ENCODE peak calls at places on chromosomes 16 and 17, in ten cellular contexts. One of them, this sample, is unnamed.
A peak's percentile ranks its signal among the peaks of the same experiment; 100 is the strongest.

GRCh38 chr17:50626037-50626574 is 8.6 kb upstream of the ABCC3 start:
- DNase-seq in transverse colon: peak; percentile 71
- DNase-seq in activated CD4-positive, alpha-beta T cell treated with anti-CD3 and anti-CD28 coated beads for 4 hours: peak; percentile 59
- DNase-seq in glutamatergic neuron: peak; percentile 85
- DNase-seq in NCI-H1105: peak; percentile 74
- DNase-seq in retina: peak; percentile 88
- DNase-seq in uterus: peak; percentile 83
- DNase-seq in activated gamma-delta T cell treated with anti-CD3 and anti-CD28 coated beads, Interleukin-2, amount 50 U/mL, for 16 hours: peak; percentile 31
- DNase-seq in fibroblast of villous mesenchyme: peak; percentile 83
- DNase-seq in cardiac muscle cell: peak; percentile 90
- DNase-seq in this sample: peak; percentile 49

GRCh38 chr17:15262291-15263205 is 2.6 kb downstream of the PMP22 start:
- DNase-seq in fibroblast of villous mesenchyme: peak; percentile 86
- DNase-seq in uterus: peak; percentile 91
- DNase-seq in cardiac muscle cell: peak; percentile 89
- DNase-seq in retina: peak; percentile 81
- DNase-seq in NCI-H1105: peak; percentile 35
- DNase-seq in activated gamma-delta T cell treated with anti-CD3 and anti-CD28 coated beads, Interleukin-2, amount 50 U/mL, for 16 hours: no peak
- DNase-seq in transverse colon: peak; percentile 85
- DNase-seq in activated CD4-positive, alpha-beta T cell treated with anti-CD3 and anti-CD28 coated beads for 4 hours: no peak
- DNase-seq in glutamatergic neuron: peak; percentile 59
- DNase-seq in this sample: no peak

GRCh38 chr16:47538472-47538871 is 77.3 kb downstream of the PHKB start:
- DNase-seq in uterus: no peak
- DNase-seq in fibroblast of villous mesenchyme: no peak
- DNase-seq in glutamatergic neuron: no peak
- DNase-seq in activated CD4-positive, alpha-beta T cell treated with anti-CD3 and anti-CD28 coated beads for 4 hours: no peak
- DNase-seq in cardiac muscle cell: no peak
- DNase-seq in activated gamma-delta T cell treated with anti-CD3 and anti-CD28 coated beads, Interleukin-2, amount 50 U/mL, for 16 hours: no peak
- DNase-seq in transverse colon: no peak
- DNase-seq in NCI-H1105: no peak
- DNase-seq in retina: no peak
- DNase-seq in this sample: peak; percentile 9

GRCh38 chr16:26905336-26905735 is 161.4 kb upstream of the C16orf82 start:
- DNase-seq in glutamatergic neuron: no peak
- DNase-seq in transverse colon: no peak
- DNase-seq in retina: no peak
- DNase-seq in uterus: no peak
- DNase-seq in NCI-H1105: no peak
- DNase-seq in activated CD4-positive, alpha-beta T cell treated with anti-CD3 and anti-CD28 coated beads for 4 hours: no peak
- DNase-seq in activated gamma-delta T cell treated with anti-CD3 and anti-CD28 coated beads, Interleukin-2, amount 50 U/mL, for 16 hours: no peak
- DNase-seq in fibroblast of villous mesenchyme: no peak
- DNase-seq in cardiac muscle cell: no peak
- DNase-seq in this sample: no peak

GRCh38 chr17:77304051-77304745 is 163.4 kb downstream of the SEC14L1 start:
- DNase-seq in activated gamma-delta T cell treated with anti-CD3 and anti-CD28 coated beads, Interleukin-2, amount 50 U/mL, for 16 hours: no peak
- DNase-seq in activated CD4-positive, alpha-beta T cell treated with anti-CD3 and anti-CD28 coated beads for 4 hours: no peak
- DNase-seq in transverse colon: no peak
- DNase-seq in NCI-H1105: no peak
- DNase-seq in uterus: no peak
- DNase-seq in fibroblast of villous mesenchyme: no peak
- DNase-seq in glutamatergic neuron: no peak
- DNase-seq in retina: no peak
- DNase-seq in cardiac muscle cell: no peak
- DNase-seq in this sample: no peak

GRCh38 chr17:72407336-72408121 is 286.7 kb downstream of the SOX9 start:
- DNase-seq in glutamatergic neuron: peak; percentile 60
- DNase-seq in activated gamma-delta T cell treated with anti-CD3 and anti-CD28 coated beads, Interleukin-2, amount 50 U/mL, for 16 hours: no peak
- DNase-seq in transverse colon: peak; percentile 77
- DNase-seq in retina: peak; percentile 65
- DNase-seq in cardiac muscle cell: peak; percentile 93
- DNase-seq in fibroblast of villous mesenchyme: peak; percentile 96
- DNase-seq in uterus: peak; percentile 67
- DNase-seq in NCI-H1105: peak; percentile 90
- DNase-seq in activated CD4-positive, alpha-beta T cell treated with anti-CD3 and anti-CD28 coated beads for 4 hours: no peak
- DNase-seq in this sample: no peak

GRCh38 chr16:9380221-9380620 is 288.8 kb downstream of the HAPSTR1 start:
- DNase-seq in activated CD4-positive, alpha-beta T cell treated with anti-CD3 and anti-CD28 coated beads for 4 hours: no peak
- DNase-seq in uterus: no peak
- DNase-seq in glutamatergic neuron: no peak
- DNase-seq in NCI-H1105: no peak
- DNase-seq in cardiac muscle cell: no peak
- DNase-seq in activated gamma-delta T cell treated with anti-CD3 and anti-CD28 coated beads, Interleukin-2, amount 50 U/mL, for 16 hours: no peak
- DNase-seq in transverse colon: no peak
- DNase-seq in retina: no peak
- DNase-seq in fibroblast of villous mesenchyme: no peak
- DNase-seq in this sample: no peak

GRCh38 chr17:11284811-11285210 is 43.8 kb downstream of the SHISA6 start:
- DNase-seq in activated CD4-positive, alpha-beta T cell treated with anti-CD3 and anti-CD28 coated beads for 4 hours: no peak
- DNase-seq in retina: no peak
- DNase-seq in uterus: no peak
- DNase-seq in cardiac muscle cell: no peak
- DNase-seq in NCI-H1105: no peak
- DNase-seq in transverse colon: no peak
- DNase-seq in fibroblast of villous mesenchyme: no peak
- DNase-seq in glutamatergic neuron: no peak
- DNase-seq in activated gamma-delta T cell treated with anti-CD3 and anti-CD28 coated beads, Interleukin-2, amount 50 U/mL, for 16 hours: no peak
- DNase-seq in this sample: no peak

GRCh38 chr16:2043980-2044451 is 3.6 kb downstream of the NTHL1 start:
- DNase-seq in glutamatergic neuron: peak; percentile 20
- DNase-seq in activated gamma-delta T cell treated with anti-CD3 and anti-CD28 coated beads, Interleukin-2, amount 50 U/mL, for 16 hours: no peak
- DNase-seq in activated CD4-positive, alpha-beta T cell treated with anti-CD3 and anti-CD28 coated beads for 4 hours: no peak
- DNase-seq in fibroblast of villous mesenchyme: no peak
- DNase-seq in NCI-H1105: no peak
- DNase-seq in uterus: no peak
- DNase-seq in transverse colon: peak; percentile 72
- DNase-seq in cardiac muscle cell: no peak
- DNase-seq in retina: no peak
- DNase-seq in this sample: no peak